ENCODE peak calls at places on chromosomes 16 and 17, in nine cellular contexts. One of them, this sample, is unnamed.

GRCh38 chr17:21072623-21073278 is 29.9 kb upstream of the USP22 start:
- DNase-seq in GM23338: no peak
- DNase-seq in IMR-90: no peak
- DNase-seq in foreskin fibroblast: no peak
- DNase-seq in CD8-positive, alpha-beta T cell: no peak
- DNase-seq in MM.1S: no peak
- DNase-seq in CD8-positive, alpha-beta memory T cell: no peak
- DNase-seq in effector memory CD4-positive, alpha-beta T cell: no peak
- DNase-seq in psoas muscle: no peak
- DNase-seq in this sample: no peak

GRCh38 chr16:51133130-51133529 is 17.9 kb downstream of the SALL1 start:
- DNase-seq in GM23338: no peak
- DNase-seq in MM.1S: no peak
- DNase-seq in CD8-positive, alpha-beta memory T cell: no peak
- DNase-seq in IMR-90: no peak
- DNase-seq in foreskin fibroblast: no peak
- DNase-seq in effector memory CD4-positive, alpha-beta T cell: no peak
- DNase-seq in CD8-positive, alpha-beta T cell: no peak
- DNase-seq in psoas muscle: no peak
- DNase-seq in this sample: no peak

GRCh38 chr16:9901-10665 is 43.3 kb downstream of the POLR3K start:
- DNase-seq in CD8-positive, alpha-beta T cell: no peak
- DNase-seq in effector memory CD4-positive, alpha-beta T cell: no peak
- DNase-seq in foreskin fibroblast: no peak
- DNase-seq in IMR-90: no peak
- DNase-seq in psoas muscle: peak; percentile 56
- DNase-seq in MM.1S: no peak
- DNase-seq in CD8-positive, alpha-beta memory T cell: no peak
- DNase-seq in GM23338: peak; percentile 12
- DNase-seq in this sample: no peak

GRCh38 chr17:50115744-50116143 is 14.2 kb downstream of the SAMD14 start:
- DNase-seq in IMR-90: no peak
- DNase-seq in GM23338: no peak
- DNase-seq in psoas muscle: no peak
- DNase-seq in CD8-positive, alpha-beta T cell: no peak
- DNase-seq in foreskin fibroblast: no peak
- DNase-seq in CD8-positive, alpha-beta memory T cell: no peak
- DNase-seq in effector memory CD4-positive, alpha-beta T cell: no peak
- DNase-seq in MM.1S: no peak
- DNase-seq in this sample: no peak

GRCh38 chr16:56753410-56753809 is 23.5 kb downstream of the NUP93 start:
- DNase-seq in psoas muscle: no peak
- DNase-seq in IMR-90: peak; percentile 77
- DNase-seq in effector memory CD4-positive, alpha-beta T cell: no peak
- DNase-seq in MM.1S: no peak
- DNase-seq in CD8-positive, alpha-beta T cell: no peak
- DNase-seq in GM23338: no peak
- DNase-seq in CD8-positive, alpha-beta memory T cell: no peak
- DNase-seq in foreskin fibroblast: no peak
- DNase-seq in this sample: no peak

GRCh38 chr17:286571-286970 is 66.0 kb downstream of the RPH3AL start:
- DNase-seq in CD8-positive, alpha-beta memory T cell: no peak
- DNase-seq in effector memory CD4-positive, alpha-beta T cell: no peak
- DNase-seq in CD8-positive, alpha-beta T cell: no peak
- DNase-seq in foreskin fibroblast: no peak
- DNase-seq in IMR-90: no peak
- DNase-seq in GM23338: no peak
- DNase-seq in psoas muscle: peak; percentile 27
- DNase-seq in MM.1S: no peak
- DNase-seq in this sample: no peak

GRCh38 chr17:67557921-67558320 is 159.8 kb upstream of the NOL11 start:
- DNase-seq in psoas muscle: no peak
- DNase-seq in effector memory CD4-positive, alpha-beta T cell: no peak
- DNase-seq in GM23338: no peak
- DNase-seq in CD8-positive, alpha-beta memory T cell: no peak
- DNase-seq in CD8-positive, alpha-beta T cell: no peak
- DNase-seq in IMR-90: peak; percentile 25
- DNase-seq in MM.1S: no peak
- DNase-seq in foreskin fibroblast: peak; percentile 21
- DNase-seq in this sample: no peak

GRCh38 chr16:67109407-67110135 is at the start of gene PHAF1:
- DNase-seq in foreskin fibroblast: peak; percentile 87
- DNase-seq in psoas muscle: peak; percentile 96
- DNase-seq in CD8-positive, alpha-beta T cell: peak; percentile 94
- DNase-seq in GM23338: peak; percentile 96
- DNase-seq in MM.1S: peak; percentile 94
- DNase-seq in CD8-positive, alpha-beta memory T cell: peak; percentile 95
- DNase-seq in effector memory CD4-positive, alpha-beta T cell: peak; percentile 91
- DNase-seq in IMR-90: peak; percentile 83
- DNase-seq in this sample: peak; percentile 80

GRCh38 chr16:649646-650045 is 481 bp downstream of the WDR90 start:
- DNase-seq in psoas muscle: no peak
- DNase-seq in effector memory CD4-positive, alpha-beta T cell: no peak
- DNase-seq in CD8-positive, alpha-beta memory T cell: no peak
- DNase-seq in CD8-positive, alpha-beta T cell: no peak
- DNase-seq in GM23338: no peak
- DNase-seq in IMR-90: no peak
- DNase-seq in MM.1S: peak; percentile 32
- DNase-seq in foreskin fibroblast: no peak
- DNase-seq in this sample: no peak

GRCh38 chr16:31084584-31085298 is 4.0 kb downstream of the PRSS53 start:
- DNase-seq in CD8-positive, alpha-beta T cell: no peak
- DNase-seq in MM.1S: no peak
- DNase-seq in CD8-positive, alpha-beta memory T cell: no peak
- DNase-seq in psoas muscle: peak; percentile 46
- DNase-seq in GM23338: no peak
- DNase-seq in foreskin fibroblast: no peak
- DNase-seq in IMR-90: no peak
- DNase-seq in effector memory CD4-positive, alpha-beta T cell: no peak
- DNase-seq in this sample: no peak

GRCh38 chr17:79944251-79944812 is 91.3 kb downstream of the TBC1D16 start:
- DNase-seq in GM23338: no peak
- DNase-seq in CD8-positive, alpha-beta memory T cell: no peak
- DNase-seq in foreskin fibroblast: no peak
- DNase-seq in effector memory CD4-positive, alpha-beta T cell: no peak
- DNase-seq in IMR-90: no peak
- DNase-seq in psoas muscle: no peak
- DNase-seq in MM.1S: no peak
- DNase-seq in CD8-positive, alpha-beta T cell: no peak
- DNase-seq in this sample: no peak

GRCh38 chr16:4347010-4347409 is 4.1 kb downstream of the PAM16 start:
- DNase-seq in CD8-positive, alpha-beta memory T cell: no peak
- DNase-seq in GM23338: no peak
- DNase-seq in IMR-90: no peak
- DNase-seq in psoas muscle: no peak
- DNase-seq in CD8-positive, alpha-beta T cell: no peak
- DNase-seq in foreskin fibroblast: no peak
- DNase-seq in effector memory CD4-positive, alpha-beta T cell: no peak
- DNase-seq in MM.1S: no peak
- DNase-seq in this sample: no peak

GRCh38 chr17:219696-220095 is 38.2 kb upstream of the DOC2B start:
- DNase-seq in psoas muscle: no peak
- DNase-seq in MM.1S: no peak
- DNase-seq in GM23338: no peak
- DNase-seq in effector memory CD4-positive, alpha-beta T cell: no peak
- DNase-seq in CD8-positive, alpha-beta memory T cell: no peak
- DNase-seq in IMR-90: no peak
- DNase-seq in foreskin fibroblast: no peak
- DNase-seq in CD8-positive, alpha-beta T cell: no peak
- DNase-seq in this sample: no peak

GRCh38 chr16:88453621-88454314 is 688 bp downstream of the ZFPM1 start:
- DNase-seq in foreskin fibroblast: no peak
- DNase-seq in CD8-positive, alpha-beta memory T cell: no peak
- DNase-seq in effector memory CD4-positive, alpha-beta T cell: no peak
- DNase-seq in MM.1S: no peak
- DNase-seq in GM23338: peak; percentile 38
- DNase-seq in CD8-positive, alpha-beta T cell: no peak
- DNase-seq in psoas muscle: no peak
- DNase-seq in IMR-90: no peak
- DNase-seq in this sample: no peak

DNA sequence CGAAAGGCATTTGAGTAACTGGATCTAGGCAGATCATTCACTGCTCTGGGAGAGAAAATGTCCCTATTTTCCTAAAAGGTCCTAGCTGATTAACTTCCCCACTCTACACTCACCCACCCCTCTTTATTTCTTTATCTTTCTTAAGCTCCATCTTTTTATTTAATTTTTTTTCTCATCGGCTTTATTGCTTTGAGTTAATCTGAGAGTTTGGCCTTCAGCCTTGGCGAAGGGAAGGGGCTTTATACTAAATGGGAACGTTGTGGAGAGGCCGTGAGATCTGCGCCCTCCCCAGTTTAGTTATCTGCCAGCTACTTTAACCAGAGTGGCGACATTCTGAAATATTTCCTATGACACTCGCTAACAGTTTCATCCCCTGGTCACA is 882 bp upstream of the TOX3 start:
- DNase-seq in MM.1S: no peak
- DNase-seq in psoas muscle: no peak
- DNase-seq in IMR-90: no peak
- DNase-seq in CD8-positive, alpha-beta memory T cell: no peak
- DNase-seq in effector memory CD4-positive, alpha-beta T cell: no peak
- DNase-seq in CD8-positive, alpha-beta T cell: no peak
- DNase-seq in foreskin fibroblast: no peak
- DNase-seq in GM23338: no peak
- DNase-seq in this sample: no peak
- H3K4me3 ChIP-seq in MM.1S: no peak overlapping the region
- H3K4me3 ChIP-seq in psoas muscle: no peak overlapping the region
- H3K4me3 ChIP-seq in IMR-90: no peak overlapping the region
- H3K4me3 ChIP-seq in CD8-positive, alpha-beta memory T cell: no peak overlapping the region
- H3K4me3 ChIP-seq in effector memory CD4-positive, alpha-beta T cell: no peak overlapping the region
- H3K4me3 ChIP-seq in CD8-positive, alpha-beta T cell: no peak overlapping the region
- H3K4me3 ChIP-seq in foreskin fibroblast: no peak overlapping the region
- H3K4me3 ChIP-seq in GM23338: peak overlapping the region; percentile 71
- H3K4me3 ChIP-seq in this sample: no peak overlapping the region

GRCh38 chr17:57900991-57901743 is 51.3 kb upstream of the MRPS23 start:
- DNase-seq in CD8-positive, alpha-beta memory T cell: no peak
- DNase-seq in IMR-90: no peak
- DNase-seq in effector memory CD4-positive, alpha-beta T cell: no peak
- DNase-seq in MM.1S: no peak
- DNase-seq in GM23338: no peak
- DNase-seq in CD8-positive, alpha-beta T cell: no peak
- DNase-seq in psoas muscle: peak; percentile 4
- DNase-seq in foreskin fibroblast: no peak
- DNase-seq in this sample: no peak

GRCh38 chr17:57902117-57902799 is 52.4 kb upstream of the MRPS23 start:
- DNase-seq in IMR-90: no peak
- DNase-seq in CD8-positive, alpha-beta memory T cell: no peak
- DNase-seq in psoas muscle: peak; percentile 25
- DNase-seq in effector memory CD4-positive, alpha-beta T cell: no peak
- DNase-seq in MM.1S: no peak
- DNase-seq in foreskin fibroblast: no peak
- DNase-seq in GM23338: no peak
- DNase-seq in CD8-positive, alpha-beta T cell: no peak
- DNase-seq in this sample: no peak

GRCh38 chr17:57903961-57904360 is 51.3 kb downstream of the CUEDC1 start:
- DNase-seq in IMR-90: no peak
- DNase-seq in psoas muscle: peak; percentile 46
- DNase-seq in MM.1S: no peak
- DNase-seq in foreskin fibroblast: no peak
- DNase-seq in CD8-positive, alpha-beta T cell: no peak
- DNase-seq in effector memory CD4-positive, alpha-beta T cell: no peak
- DNase-seq in CD8-positive, alpha-beta memory T cell: no peak
- DNase-seq in GM23338: no peak
- DNase-seq in this sample: no peak

GRCh38 chr17:57905875-57906455 is 49.2 kb downstream of the CUEDC1 start:
- DNase-seq in psoas muscle: no peak
- DNase-seq in MM.1S: no peak
- DNase-seq in CD8-positive, alpha-beta memory T cell: no peak
- DNase-seq in foreskin fibroblast: no peak
- DNase-seq in IMR-90: no peak
- DNase-seq in CD8-positive, alpha-beta T cell: no peak
- DNase-seq in effector memory CD4-positive, alpha-beta T cell: no peak
- DNase-seq in GM23338: no peak
- DNase-seq in this sample: no peak

GRCh38 chr17:57902800-57903759 is 52.1 kb downstream of the CUEDC1 start:
- DNase-seq in MM.1S: peak; percentile 86
- DNase-seq in CD8-positive, alpha-beta memory T cell: no peak
- DNase-seq in GM23338: no peak
- DNase-seq in psoas muscle: peak; percentile 95
- DNase-seq in effector memory CD4-positive, alpha-beta T cell: no peak
- DNase-seq in IMR-90: peak; percentile 81
- DNase-seq in foreskin fibroblast: peak; percentile 82
- DNase-seq in CD8-positive, alpha-beta T cell: no peak
- DNase-seq in this sample: no peak
- H3K4me3 ChIP-seq in MM.1S: no peak overlapping the region
- H3K4me3 ChIP-seq in CD8-positive, alpha-beta memory T cell: no peak overlapping the region
- H3K4me3 ChIP-seq in GM23338: no peak overlapping the region
- H3K4me3 ChIP-seq in psoas muscle: no peak overlapping the region
- H3K4me3 ChIP-seq in effector memory CD4-positive, alpha-beta T cell: no peak overlapping the region
- H3K4me3 ChIP-seq in IMR-90: no peak overlapping the region
- H3K4me3 ChIP-seq in foreskin fibroblast: no peak overlapping the region
- H3K4me3 ChIP-seq in CD8-positive, alpha-beta T cell: no peak overlapping the region
- H3K4me3 ChIP-seq in this sample: no peak overlapping the region

DNA sequence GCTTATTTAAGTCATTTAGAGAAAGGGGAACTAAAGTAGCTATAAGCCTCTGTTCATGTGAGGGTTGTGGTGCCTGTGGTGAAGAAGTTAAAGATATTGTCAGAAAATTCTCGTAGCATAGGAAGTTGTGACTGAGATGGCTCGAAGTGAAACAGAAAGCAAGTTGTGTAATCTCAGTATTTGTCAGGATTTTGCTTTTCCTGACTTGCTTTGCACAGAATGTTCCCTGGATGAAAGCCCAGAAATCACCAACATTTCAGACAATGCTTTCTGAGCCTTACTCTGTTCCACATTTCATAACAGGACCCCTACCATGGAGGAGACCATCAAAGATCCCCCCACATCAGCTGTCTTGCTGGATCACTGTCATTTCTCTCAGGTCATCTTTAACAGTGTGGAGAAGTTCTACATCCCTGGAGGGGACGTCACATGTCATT is 10.6 kb downstream of the CALCOCO2 start:
- DNase-seq in IMR-90: peak; percentile 76
- DNase-seq in MM.1S: peak; percentile 68
- DNase-seq in CD8-positive, alpha-beta T cell: peak; percentile 39
- DNase-seq in foreskin fibroblast: peak; percentile 72
- DNase-seq in psoas muscle: no peak
- DNase-seq in CD8-positive, alpha-beta memory T cell: peak; percentile 58
- DNase-seq in effector memory CD4-positive, alpha-beta T cell: no peak
- DNase-seq in GM23338: no peak
- DNase-seq in this sample: peak; percentile 73
- H3K4me3 ChIP-seq in IMR-90: peak overlapping the region; percentile 51
- H3K4me3 ChIP-seq in MM.1S: peak overlapping the region; percentile 43
- H3K4me3 ChIP-seq in CD8-positive, alpha-beta T cell: peak overlapping the region; percentile 38
- H3K4me3 ChIP-seq in foreskin fibroblast: peak overlapping the region; percentile 55
- H3K4me3 ChIP-seq in psoas muscle: peak overlapping the region; percentile 53
- H3K4me3 ChIP-seq in CD8-positive, alpha-beta memory T cell: peak overlapping the region; percentile 54
- H3K4me3 ChIP-seq in effector memory CD4-positive, alpha-beta T cell: peak overlapping the region; percentile 41
- H3K4me3 ChIP-seq in GM23338: no peak overlapping the region
- H3K4me3 ChIP-seq in this sample: peak overlapping the region; percentile 23

DNA sequence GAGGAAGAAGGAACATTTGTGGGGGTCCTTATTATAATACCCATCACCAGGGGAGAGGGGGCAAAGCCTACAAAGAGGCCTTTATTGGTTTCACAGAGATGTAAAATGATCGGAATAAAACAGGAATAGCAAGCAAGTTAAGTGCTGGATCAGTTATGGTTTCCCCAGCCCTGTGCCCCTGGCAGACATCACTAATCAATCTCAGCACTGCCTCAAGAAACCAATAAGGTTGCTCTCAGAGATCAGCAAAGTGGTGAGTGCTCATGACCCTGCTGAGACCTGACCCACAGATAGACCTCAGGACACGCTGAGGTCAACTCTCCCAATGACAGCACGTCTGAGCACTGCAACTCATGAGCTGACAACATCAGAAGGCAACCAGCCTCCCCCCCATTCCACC is 66.3 kb downstream of the ZNF423 start:
- DNase-seq in effector memory CD4-positive, alpha-beta T cell: no peak
- DNase-seq in psoas muscle: no peak
- DNase-seq in MM.1S: no peak
- DNase-seq in GM23338: no peak
- DNase-seq in IMR-90: no peak
- DNase-seq in CD8-positive, alpha-beta memory T cell: no peak
- DNase-seq in CD8-positive, alpha-beta T cell: no peak
- DNase-seq in foreskin fibroblast: no peak
- DNase-seq in this sample: no peak
- H3K4me3 ChIP-seq in effector memory CD4-positive, alpha-beta T cell: no peak overlapping the region
- H3K4me3 ChIP-seq in psoas muscle: no peak overlapping the region
- H3K4me3 ChIP-seq in MM.1S: no peak overlapping the region
- H3K4me3 ChIP-seq in GM23338: no peak overlapping the region
- H3K4me3 ChIP-seq in IMR-90: no peak overlapping the region
- H3K4me3 ChIP-seq in CD8-positive, alpha-beta memory T cell: no peak overlapping the region
- H3K4me3 ChIP-seq in CD8-positive, alpha-beta T cell: no peak overlapping the region
- H3K4me3 ChIP-seq in foreskin fibroblast: no peak overlapping the region
- H3K4me3 ChIP-seq in this sample: no peak overlapping the region

This sample was measured in Jurkat, Clone E6-1.